ENCODE peak calls at places on chromosomes 11 and 22, in eight cellular contexts. Z is uterus; V is activated naive CD8-positive, alpha-beta T cell treated with anti-CD3 and anti-CD28 coated beads for 36 hours; U is GOT3; P is HAP-1; M is GM04504; N is effector CD4-positive, alpha-beta T cell; W is ovary. R is an unnamed sample.

GRCh38 chr22:23393721-23394320 is 186.3 kb downstream of the IGLL1 start:
- DNase-seq in Z (no peak), V (no peak), U (no peak), P (no peak), M (no peak), N (no peak), W (peak; percentile 17), R (no peak)

GRCh38 chr22:44711701-44712100 is 9.7 kb downstream of the PRR5 start:
- DNase-seq in Z (no peak), V (no peak), U (no peak), P (no peak), M (no peak), N (no peak), W (no peak), R (no peak)

GRCh38 chr11:5686426-5686825 is 1.6 kb upstream of the TRIM5 start:
- DNase-seq in Z (no peak), V (no peak), U (no peak), P (no peak), M (no peak), N (no peak), W (no peak), R (no peak)

GRCh38 chr11:67505605-67506396 is 638 bp upstream of the PITPNM1 start:
- DNase-seq in Z (peak; percentile 79), V (peak; percentile 94), U (peak; percentile 84), P (peak; percentile 52), M (peak; percentile 71), N (peak; percentile 88), W (peak; percentile 83), R (peak; percentile 87)

GRCh38 chr11:31974737-31975136 is 116.1 kb upstream of the RCN1 start:
- DNase-seq in Z (no peak), V (no peak), U (no peak), P (no peak), M (peak; percentile 59), N (no peak), W (no peak), R (no peak)

GRCh38 chr22:31243339-31244043 is 31.4 kb downstream of the LIMK2 start:
- DNase-seq in Z (no peak), V (no peak), U (no peak), P (no peak), M (no peak), N (no peak), W (no peak), R (no peak)

GRCh38 chr22:23272371-23272770 is 92.1 kb downstream of the BCR start:
- DNase-seq in Z (no peak), V (no peak), U (no peak), P (no peak), M (no peak), N (no peak), W (no peak), R (no peak)

GRCh38 chr11:76810151-76810853 is 27.1 kb downstream of the TSKU start:
- DNase-seq in Z (no peak), V (peak; percentile 55), U (no peak), P (no peak), M (no peak), N (no peak), W (no peak), R (no peak)

GRCh38 chr11:111586305-111586915 is 15.8 kb upstream of the SIK2 start:
- DNase-seq in Z (no peak), V (no peak), U (no peak), P (peak; percentile 35), M (no peak), N (peak; percentile 57), W (no peak), R (peak; percentile 26)

GRCh38 chr22:44648821-44649566 is 53.0 kb upstream of the PRR5 start:
- DNase-seq in Z (no peak), V (no peak), U (no peak), P (no peak), M (peak; percentile 99), N (no peak), W (peak; percentile 61), R (no peak)

GRCh38 chr11:36292311-36292722 is 3.1 kb upstream of the COMMD9 start:
- DNase-seq in Z (no peak), V (no peak), U (no peak), P (peak; percentile 12), M (no peak), N (no peak), W (no peak), R (no peak)

GRCh38 chr11:84103096-84103495 is 816.9 kb upstream of the CCDC90B start:
- DNase-seq in Z (no peak), V (no peak), U (no peak), P (no peak), M (no peak), N (no peak), W (no peak), R (no peak)

GRCh38 chr11:44521148-44521547 is 44.3 kb upstream of the CD82 start:
- DNase-seq in Z (no peak), V (no peak), U (no peak), P (no peak), M (no peak), N (no peak), W (no peak), R (no peak)

GRCh38 chr11:46673713-46674462 is 26.5 kb downstream of the ARHGAP1 start:
- DNase-seq in Z (no peak), V (no peak), U (no peak), P (no peak), M (no peak), N (no peak), W (no peak), R (no peak)

GRCh38 chr11:9955387-9955786 is 291.5 kb downstream of the SWAP70 start:
- DNase-seq in Z (no peak), V (no peak), U (no peak), P (no peak), M (no peak), N (no peak), W (no peak), R (no peak)

GRCh38 chr11:113474362-113475159 is 637 bp downstream of the DRD2 start:
- DNase-seq in Z (peak; percentile 71), V (peak; percentile 51), U (no peak), P (peak; percentile 37), M (peak; percentile 46), N (peak; percentile 11), W (peak; percentile 87), R (peak; percentile 17)

GRCh38 chr22:31084811-31085492 is 3.8 kb downstream of the SMTN start:
- DNase-seq in Z (peak; percentile 89), V (peak; percentile 93), U (peak; percentile 26), P (peak; percentile 63), M (peak; percentile 52), N (peak; percentile 81), W (peak; percentile 88), R (peak; percentile 80)

GRCh38 chr11:73252577-73253191 is 19.5 kb upstream of the P2RY6 start:
- DNase-seq in Z (peak; percentile 1), V (no peak), U (no peak), P (no peak), M (no peak), N (no peak), W (no peak), R (no peak)

GRCh38 chr11:115518983-115519382 is 14.8 kb upstream of the CADM1 start:
- DNase-seq in Z (no peak), V (no peak), U (no peak), P (no peak), M (no peak), N (no peak), W (no peak), R (no peak)

GRCh38 chr11:126465573-126466287 is 110.2 kb downstream of the ST3GAL4 start:
- DNase-seq in Z (no peak), V (no peak), U (no peak), P (no peak), M (no peak), N (no peak), W (no peak), R (no peak)

GRCh38 chr11:114366331-114367243 is 33.7 kb downstream of the C11orf71 start:
- DNase-seq in Z (no peak), V (no peak), U (no peak), P (no peak), M (peak; percentile 38), N (no peak), W (no peak), R (no peak)

GRCh38 chr22:49365910-49366309 is 461.8 kb downstream of the BRD1 start:
- DNase-seq in Z (no peak), V (no peak), U (no peak), P (no peak), M (no peak), N (no peak), W (no peak), R (no peak)

GRCh38 chr22:41568811-41569210 is 8.0 kb downstream of the CSDC2 start:
- DNase-seq in Z (no peak), V (no peak), U (no peak), P (no peak), M (no peak), N (no peak), W (no peak), R (no peak)

GRCh38 chr22:31618057-31618456 is 44.0 kb downstream of the PISD start:
- DNase-seq in Z (no peak), V (no peak), U (no peak), P (no peak), M (no peak), N (no peak), W (peak; percentile 22), R (no peak)

GRCh38 chr22:47048123-47049077 is 285.9 kb downstream of the TBC1D22A start:
- DNase-seq in Z (no peak), V (no peak), U (no peak), P (no peak), M (no peak), N (no peak), W (no peak), R (no peak)

GRCh38 chr11:133678211-133678610 is 145.9 kb upstream of the OPCML start:
- DNase-seq in Z (no peak), V (no peak), U (no peak), P (no peak), M (no peak), N (no peak), W (no peak), R (no peak)

GRCh38 chr11:61579398-61580291 is 1.2 kb downstream of the SYT7 start:
- DNase-seq in Z (no peak), V (no peak), U (no peak), P (no peak), M (no peak), N (no peak), W (no peak), R (no peak)

GRCh38 chr11:130434521-130435223 is 6.3 kb upstream of the ADAMTS8 start:
- DNase-seq in Z (peak; percentile 73), V (peak; percentile 64), U (no peak), P (peak; percentile 74), M (peak; percentile 56), N (peak; percentile 50), W (peak; percentile 73), R (peak; percentile 48)

GRCh38 chr11:75498556-75499255 is 27.0 kb downstream of the GDPD5 start:
- DNase-seq in Z (no peak), V (no peak), U (no peak), P (no peak), M (peak; percentile 28), N (no peak), W (no peak), R (no peak)

GRCh38 chr11:46977940-46978595 is 41.5 kb downstream of the CSTPP1 start:
- DNase-seq in Z (no peak), V (no peak), U (no peak), P (no peak), M (no peak), N (no peak), W (no peak), R (no peak)

GRCh38 chr11:12682730-12683500 is 8.7 kb downstream of the TEAD1 start:
- DNase-seq in Z (no peak), V (no peak), U (no peak), P (no peak), M (no peak), N (no peak), W (no peak), R (no peak)

GRCh38 chr22:47123827-47124442 is 361.5 kb downstream of the TBC1D22A start:
- DNase-seq in Z (no peak), V (no peak), U (no peak), P (no peak), M (no peak), N (no peak), W (no peak), R (no peak)

GRCh38 chr11:118820412-118821357 is 29.7 kb upstream of the DDX6 start:
- DNase-seq in Z (peak; percentile 24), V (peak; percentile 42), U (peak; percentile 28), P (no peak), M (no peak), N (no peak), W (no peak), R (no peak)

GRCh38 chr11:72058416-72059034 is 21.8 kb downstream of the NUMA1 start:
- DNase-seq in Z (no peak), V (no peak), U (no peak), P (no peak), M (no peak), N (no peak), W (no peak), R (no peak)